ENCODE peak calls at places on chromosomes 6 and 20, in eight cellular contexts. One of them, this sample, is unnamed.

GRCh38 chr20:31484001-31484400 is 8.9 kb downstream of the REM1 start:
- DNase-seq in stimulated activated CD8-positive, alpha-beta memory T cell treated with anti-CD3 and anti-CD28 coated beads, Interleukin-7, amount 100 ng/mL, for 4 hours: no peak
- DNase-seq in stimulated activated CD4-positive, alpha-beta T cell treated with anti-CD3 and anti-CD28 coated beads, Interleukin-15, amount 100 ng/mL, for 48 hours: no peak
- DNase-seq in ELF-1: no peak
- DNase-seq in cerebellum: no peak
- DNase-seq in mucosa of descending colon: no peak
- DNase-seq in HT1080: no peak
- DNase-seq in cardiac muscle cell: no peak
- DNase-seq in this sample: no peak

GRCh38 chr6:156617376-156617775 is 159.8 kb upstream of the ARID1B start:
- DNase-seq in stimulated activated CD8-positive, alpha-beta memory T cell treated with anti-CD3 and anti-CD28 coated beads, Interleukin-7, amount 100 ng/mL, for 4 hours: no peak
- DNase-seq in stimulated activated CD4-positive, alpha-beta T cell treated with anti-CD3 and anti-CD28 coated beads, Interleukin-15, amount 100 ng/mL, for 48 hours: no peak
- DNase-seq in ELF-1: no peak
- DNase-seq in cerebellum: no peak
- DNase-seq in mucosa of descending colon: peak
- DNase-seq in HT1080: no peak
- DNase-seq in cardiac muscle cell: peak
- DNase-seq in this sample: no peak

GRCh38 chr20:47453167-47453782 is 48.4 kb upstream of the NCOA3 start:
- DNase-seq in stimulated activated CD8-positive, alpha-beta memory T cell treated with anti-CD3 and anti-CD28 coated beads, Interleukin-7, amount 100 ng/mL, for 4 hours: no peak
- DNase-seq in stimulated activated CD4-positive, alpha-beta T cell treated with anti-CD3 and anti-CD28 coated beads, Interleukin-15, amount 100 ng/mL, for 48 hours: peak
- DNase-seq in ELF-1: peak
- DNase-seq in cerebellum: no peak
- DNase-seq in mucosa of descending colon: peak
- DNase-seq in HT1080: peak
- DNase-seq in cardiac muscle cell: no peak
- DNase-seq in this sample: no peak

GRCh38 chr20:47490795-47491194 is 10.9 kb upstream of the NCOA3 start:
- DNase-seq in stimulated activated CD8-positive, alpha-beta memory T cell treated with anti-CD3 and anti-CD28 coated beads, Interleukin-7, amount 100 ng/mL, for 4 hours: no peak
- DNase-seq in stimulated activated CD4-positive, alpha-beta T cell treated with anti-CD3 and anti-CD28 coated beads, Interleukin-15, amount 100 ng/mL, for 48 hours: no peak
- DNase-seq in ELF-1: no peak
- DNase-seq in cerebellum: no peak
- DNase-seq in mucosa of descending colon: no peak
- DNase-seq in HT1080: no peak
- DNase-seq in cardiac muscle cell: no peak
- DNase-seq in this sample: no peak

GRCh38 chr6:17959317-17959716 is 28.1 kb downstream of the KIF13A start:
- DNase-seq in stimulated activated CD8-positive, alpha-beta memory T cell treated with anti-CD3 and anti-CD28 coated beads, Interleukin-7, amount 100 ng/mL, for 4 hours: no peak
- DNase-seq in stimulated activated CD4-positive, alpha-beta T cell treated with anti-CD3 and anti-CD28 coated beads, Interleukin-15, amount 100 ng/mL, for 48 hours: no peak
- DNase-seq in ELF-1: no peak
- DNase-seq in cerebellum: no peak
- DNase-seq in mucosa of descending colon: no peak
- DNase-seq in HT1080: no peak
- DNase-seq in cardiac muscle cell: no peak
- DNase-seq in this sample: no peak

GRCh38 chr6:149909701-149910470 is 12.0 kb upstream of the RAET1E start:
- DNase-seq in stimulated activated CD8-positive, alpha-beta memory T cell treated with anti-CD3 and anti-CD28 coated beads, Interleukin-7, amount 100 ng/mL, for 4 hours: no peak
- DNase-seq in stimulated activated CD4-positive, alpha-beta T cell treated with anti-CD3 and anti-CD28 coated beads, Interleukin-15, amount 100 ng/mL, for 48 hours: no peak
- DNase-seq in ELF-1: no peak
- DNase-seq in cerebellum: no peak
- DNase-seq in mucosa of descending colon: no peak
- DNase-seq in HT1080: no peak
- DNase-seq in cardiac muscle cell: no peak
- DNase-seq in this sample: no peak

GRCh38 chr6:2085657-2086056 is 159.7 kb downstream of the GMDS start:
- DNase-seq in stimulated activated CD8-positive, alpha-beta memory T cell treated with anti-CD3 and anti-CD28 coated beads, Interleukin-7, amount 100 ng/mL, for 4 hours: no peak
- DNase-seq in stimulated activated CD4-positive, alpha-beta T cell treated with anti-CD3 and anti-CD28 coated beads, Interleukin-15, amount 100 ng/mL, for 48 hours: no peak
- DNase-seq in ELF-1: no peak
- DNase-seq in cerebellum: no peak
- DNase-seq in mucosa of descending colon: no peak
- DNase-seq in HT1080: no peak
- DNase-seq in cardiac muscle cell: no peak
- DNase-seq in this sample: no peak

GRCh38 chr6:105015482-105015881 is 58.6 kb downstream of the LIN28B start:
- DNase-seq in stimulated activated CD8-positive, alpha-beta memory T cell treated with anti-CD3 and anti-CD28 coated beads, Interleukin-7, amount 100 ng/mL, for 4 hours: no peak
- DNase-seq in stimulated activated CD4-positive, alpha-beta T cell treated with anti-CD3 and anti-CD28 coated beads, Interleukin-15, amount 100 ng/mL, for 48 hours: no peak
- DNase-seq in ELF-1: no peak
- DNase-seq in cerebellum: no peak
- DNase-seq in mucosa of descending colon: no peak
- DNase-seq in HT1080: peak
- DNase-seq in cardiac muscle cell: no peak
- DNase-seq in this sample: no peak

GRCh38 chr6:166958926-166959861 is 2.8 kb upstream of the RNASET2 start:
- DNase-seq in stimulated activated CD8-positive, alpha-beta memory T cell treated with anti-CD3 and anti-CD28 coated beads, Interleukin-7, amount 100 ng/mL, for 4 hours: peak
- DNase-seq in stimulated activated CD4-positive, alpha-beta T cell treated with anti-CD3 and anti-CD28 coated beads, Interleukin-15, amount 100 ng/mL, for 48 hours: no peak
- DNase-seq in ELF-1: no peak
- DNase-seq in cerebellum: no peak
- DNase-seq in mucosa of descending colon: peak
- DNase-seq in HT1080: peak
- DNase-seq in cardiac muscle cell: no peak
- DNase-seq in this sample: no peak

GRCh38 chr6:29809249-29809648 is 18.4 kb upstream of the HLA-G start:
- DNase-seq in stimulated activated CD8-positive, alpha-beta memory T cell treated with anti-CD3 and anti-CD28 coated beads, Interleukin-7, amount 100 ng/mL, for 4 hours: no peak
- DNase-seq in stimulated activated CD4-positive, alpha-beta T cell treated with anti-CD3 and anti-CD28 coated beads, Interleukin-15, amount 100 ng/mL, for 48 hours: no peak
- DNase-seq in ELF-1: no peak
- DNase-seq in cerebellum: no peak
- DNase-seq in mucosa of descending colon: no peak
- DNase-seq in HT1080: no peak
- DNase-seq in cardiac muscle cell: no peak
- DNase-seq in this sample: no peak

GRCh38 chr6:21327326-21328140 is 266.0 kb upstream of the SOX4 start:
- DNase-seq in stimulated activated CD8-positive, alpha-beta memory T cell treated with anti-CD3 and anti-CD28 coated beads, Interleukin-7, amount 100 ng/mL, for 4 hours: no peak
- DNase-seq in stimulated activated CD4-positive, alpha-beta T cell treated with anti-CD3 and anti-CD28 coated beads, Interleukin-15, amount 100 ng/mL, for 48 hours: no peak
- DNase-seq in ELF-1: peak
- DNase-seq in cerebellum: no peak
- DNase-seq in mucosa of descending colon: no peak
- DNase-seq in HT1080: no peak
- DNase-seq in cardiac muscle cell: no peak
- DNase-seq in this sample: no peak

GRCh38 chr6:52157301-52157930 is 28.8 kb upstream of the IL17A start:
- DNase-seq in stimulated activated CD8-positive, alpha-beta memory T cell treated with anti-CD3 and anti-CD28 coated beads, Interleukin-7, amount 100 ng/mL, for 4 hours: no peak
- DNase-seq in stimulated activated CD4-positive, alpha-beta T cell treated with anti-CD3 and anti-CD28 coated beads, Interleukin-15, amount 100 ng/mL, for 48 hours: peak
- DNase-seq in ELF-1: no peak
- DNase-seq in cerebellum: no peak
- DNase-seq in mucosa of descending colon: no peak
- DNase-seq in HT1080: peak
- DNase-seq in cardiac muscle cell: no peak
- DNase-seq in this sample: no peak

GRCh38 chr6:151716446-151717047 is 90.9 kb upstream of the ESR1 start:
- DNase-seq in stimulated activated CD8-positive, alpha-beta memory T cell treated with anti-CD3 and anti-CD28 coated beads, Interleukin-7, amount 100 ng/mL, for 4 hours: no peak
- DNase-seq in stimulated activated CD4-positive, alpha-beta T cell treated with anti-CD3 and anti-CD28 coated beads, Interleukin-15, amount 100 ng/mL, for 48 hours: no peak
- DNase-seq in ELF-1: peak
- DNase-seq in cerebellum: no peak
- DNase-seq in mucosa of descending colon: peak
- DNase-seq in HT1080: peak
- DNase-seq in cardiac muscle cell: peak
- DNase-seq in this sample: peak

GRCh38 chr20:62459488-62459887 is 16.3 kb downstream of the GATA5 start:
- DNase-seq in stimulated activated CD8-positive, alpha-beta memory T cell treated with anti-CD3 and anti-CD28 coated beads, Interleukin-7, amount 100 ng/mL, for 4 hours: no peak
- DNase-seq in stimulated activated CD4-positive, alpha-beta T cell treated with anti-CD3 and anti-CD28 coated beads, Interleukin-15, amount 100 ng/mL, for 48 hours: no peak
- DNase-seq in ELF-1: no peak
- DNase-seq in cerebellum: no peak
- DNase-seq in mucosa of descending colon: no peak
- DNase-seq in HT1080: no peak
- DNase-seq in cardiac muscle cell: no peak
- DNase-seq in this sample: no peak

GRCh38 chr20:38321959-38322598 is 18.1 kb downstream of the BPI start:
- DNase-seq in stimulated activated CD8-positive, alpha-beta memory T cell treated with anti-CD3 and anti-CD28 coated beads, Interleukin-7, amount 100 ng/mL, for 4 hours: no peak
- DNase-seq in stimulated activated CD4-positive, alpha-beta T cell treated with anti-CD3 and anti-CD28 coated beads, Interleukin-15, amount 100 ng/mL, for 48 hours: no peak
- DNase-seq in ELF-1: peak
- DNase-seq in cerebellum: peak
- DNase-seq in mucosa of descending colon: peak
- DNase-seq in HT1080: peak
- DNase-seq in cardiac muscle cell: peak
- DNase-seq in this sample: no peak

GRCh38 chr6:52285174-52286068 is 879 bp upstream of the MCM3 start:
- DNase-seq in stimulated activated CD8-positive, alpha-beta memory T cell treated with anti-CD3 and anti-CD28 coated beads, Interleukin-7, amount 100 ng/mL, for 4 hours: no peak
- DNase-seq in stimulated activated CD4-positive, alpha-beta T cell treated with anti-CD3 and anti-CD28 coated beads, Interleukin-15, amount 100 ng/mL, for 48 hours: no peak
- DNase-seq in ELF-1: peak
- DNase-seq in cerebellum: peak
- DNase-seq in mucosa of descending colon: no peak
- DNase-seq in HT1080: no peak
- DNase-seq in cardiac muscle cell: peak
- DNase-seq in this sample: no peak

GRCh38 chr6:5175195-5175594 is 85.6 kb downstream of the LYRM4 start:
- DNase-seq in stimulated activated CD8-positive, alpha-beta memory T cell treated with anti-CD3 and anti-CD28 coated beads, Interleukin-7, amount 100 ng/mL, for 4 hours: no peak
- DNase-seq in stimulated activated CD4-positive, alpha-beta T cell treated with anti-CD3 and anti-CD28 coated beads, Interleukin-15, amount 100 ng/mL, for 48 hours: no peak
- DNase-seq in ELF-1: peak
- DNase-seq in cerebellum: no peak
- DNase-seq in mucosa of descending colon: no peak
- DNase-seq in HT1080: no peak
- DNase-seq in cardiac muscle cell: peak
- DNase-seq in this sample: no peak

GRCh38 chr6:37433657-37434271 is 743 bp downstream of the CMTR1 start:
- DNase-seq in stimulated activated CD8-positive, alpha-beta memory T cell treated with anti-CD3 and anti-CD28 coated beads, Interleukin-7, amount 100 ng/mL, for 4 hours: peak
- DNase-seq in stimulated activated CD4-positive, alpha-beta T cell treated with anti-CD3 and anti-CD28 coated beads, Interleukin-15, amount 100 ng/mL, for 48 hours: peak
- DNase-seq in ELF-1: peak
- DNase-seq in cerebellum: peak
- DNase-seq in mucosa of descending colon: no peak
- DNase-seq in HT1080: no peak
- DNase-seq in cardiac muscle cell: no peak
- DNase-seq in this sample: no peak